ENCODE peak calls at places on chromosome 1, in ten cellular contexts. H is T-helper 9 cell; L is foreskin fibroblast; O is stimulated activated CD8-positive, alpha-beta memory T cell treated with anti-CD3 and anti-CD28 coated beads, Interleukin-15, amount 100 ng/mL, for 24 hours; Q is activated CD4-positive, alpha-beta T cell treated with anti-CD3 and anti-CD28 coated beads for 24 hours; B is activated naive CD8-positive, alpha-beta T cell treated with anti-CD3 and anti-CD28 coated beads, Interleukin-2, amount 10 ng/mL, durations not matched to agents 7 days and 5 days; E is kidney glomerular epithelial cell; F is nephron progenitor cell; G is left ventricle myocardium inferior; Z is CD4-positive, alpha-beta T cell. J is an unnamed sample.
A peak's percentile ranks its signal among the peaks of the same experiment; 100 is the strongest.

GRCh38 chr1:192809286-192810252 is 730 bp downstream of the RGS2 start:
- DNase-seq in H (peak; percentile 38), L (peak; percentile 47), O (no peak), Q (peak; percentile 18), B (no peak), E (no peak), F (no peak), G (peak; percentile 25), Z (peak; percentile 60), J (no peak)

GRCh38 chr1:145963218-145964019 is 956 bp downstream of the ANKRD34A start:
- DNase-seq in H (no peak), L (peak; percentile 71), O (no peak), Q (no peak), B (no peak), E (peak; percentile 48), F (no peak), G (no peak), Z (no peak), J (no peak)

GRCh38 chr1:29698033-29698432 is 461.7 kb downstream of the PTPRU start:
- DNase-seq in H (no peak), L (peak; percentile 68), O (no peak), Q (no peak), B (no peak), E (no peak), F (peak; percentile 76), G (no peak), Z (no peak), J (no peak)

GRCh38 chr1:39159224-39160036 is 45.1 kb upstream of the MACF1 start:
- DNase-seq in H (no peak), L (no peak), O (no peak), Q (no peak), B (no peak), E (peak; percentile 72), F (no peak), G (no peak), Z (no peak), J (no peak)

GRCh38 chr1:67947114-67947513 is 103.3 kb downstream of the DIRAS3 start:
- DNase-seq in H (no peak), L (no peak), O (no peak), Q (no peak), B (no peak), E (no peak), F (no peak), G (peak; percentile 39), Z (no peak), J (no peak)

GRCh38 chr1:179178135-179178630 is 51.3 kb downstream of the ABL2 start:
- DNase-seq in H (no peak), L (no peak), O (no peak), Q (no peak), B (no peak), E (no peak), F (no peak), G (no peak), Z (no peak), J (no peak)

GRCh38 chr1:29599071-29599470 is 362.7 kb downstream of the PTPRU start:
- DNase-seq in H (no peak), L (no peak), O (no peak), Q (no peak), B (no peak), E (no peak), F (no peak), G (no peak), Z (no peak), J (no peak)

GRCh38 chr1:61175976-61176375 is 93.6 kb downstream of the NFIA start:
- DNase-seq in H (no peak), L (no peak), O (no peak), Q (no peak), B (no peak), E (no peak), F (no peak), G (no peak), Z (no peak), J (no peak)

GRCh38 chr1:223006794-223007193 is 136.3 kb downstream of the TLR5 start:
- DNase-seq in H (no peak), L (no peak), O (no peak), Q (no peak), B (no peak), E (no peak), F (no peak), G (no peak), Z (no peak), J (no peak)

GRCh38 chr1:246572795-246573194 is 6.5 kb downstream of the CNST start:
- DNase-seq in H (no peak), L (no peak), O (no peak), Q (no peak), B (no peak), E (no peak), F (no peak), G (no peak), Z (no peak), J (no peak)

GRCh38 chr1:30912913-30913652 is 4.5 kb upstream of the SDC3 start:
- DNase-seq in H (no peak), L (no peak), O (no peak), Q (no peak), B (no peak), E (no peak), F (no peak), G (peak; percentile 54), Z (no peak), J (no peak)

GRCh38 chr1:195740862-195741261 is 867.4 kb downstream of the KCNT2 start:
- DNase-seq in H (no peak), L (no peak), O (no peak), Q (no peak), B (no peak), E (no peak), F (no peak), G (no peak), Z (no peak), J (no peak)

GRCh38 chr1:72000809-72001208 is 281.5 kb downstream of the NEGR1 start:
- DNase-seq in H (no peak), L (no peak), O (no peak), Q (no peak), B (no peak), E (no peak), F (no peak), G (no peak), Z (no peak), J (no peak)

GRCh38 chr1:177287237-177287636 is 116.5 kb downstream of the BRINP2 start:
- DNase-seq in H (no peak), L (no peak), O (no peak), Q (no peak), B (no peak), E (no peak), F (no peak), G (no peak), Z (no peak), J (no peak)

GRCh38 chr1:244439391-244440032 is 12.2 kb downstream of the ADSS2 start:
- DNase-seq in H (no peak), L (no peak), O (no peak), Q (no peak), B (no peak), E (no peak), F (no peak), G (no peak), Z (no peak), J (no peak)

GRCh38 chr1:116878804-116879477 is 30.8 kb upstream of the PTGFRN start:
- DNase-seq in H (no peak), L (no peak), O (no peak), Q (no peak), B (peak; percentile 34), E (peak; percentile 30), F (peak; percentile 36), G (peak; percentile 52), Z (no peak), J (no peak)

GRCh38 chr1:66553846-66554245 is 19.9 kb downstream of the SGIP1 start:
- DNase-seq in H (no peak), L (peak; percentile 70), O (no peak), Q (no peak), B (no peak), E (no peak), F (no peak), G (no peak), Z (no peak), J (no peak)

GRCh38 chr1:51916587-51917405 is 38.3 kb upstream of the NRDC start:
- DNase-seq in H (no peak), L (peak; percentile 53), O (no peak), Q (no peak), B (no peak), E (no peak), F (no peak), G (no peak), Z (no peak), J (no peak)

GRCh38 chr1:61434276-61434675 is 290.7 kb downstream of the TM2D1 start:
- DNase-seq in H (no peak), L (no peak), O (no peak), Q (no peak), B (no peak), E (peak; percentile 92), F (no peak), G (no peak), Z (no peak), J (no peak)

GRCh38 chr1:77068013-77068412 is 151.2 kb downstream of the PIGK start:
- DNase-seq in H (no peak), L (no peak), O (no peak), Q (no peak), B (no peak), E (no peak), F (no peak), G (no peak), Z (no peak), J (no peak)

GRCh38 chr1:177611402-177611801 is 358.5 kb downstream of the SEC16B start:
- DNase-seq in H (no peak), L (no peak), O (no peak), Q (no peak), B (no peak), E (no peak), F (no peak), G (no peak), Z (no peak), J (no peak)

J was measured in stimulated activated naive B cell treated with anti-CD40 and anti-IgM and Interleukin-4, amounts not matched to agents 10 μg/mL and 1 μg/mL and 100 μg/mL, for 72 hours.